ENCODE peak calls at places on chromosomes 16 and 17, in five cellular contexts. I is CD4-positive, alpha-beta T cell; U is GM19239; G is upper lobe of right lung; K is SW480. J is an unnamed sample.

GRCh38 chr16:46920402-46921068 is 36.4 kb downstream of the GPT2 start:
- DNase-seq in U (no peak), G (no peak), K (no peak), I (no peak), J (no peak)

GRCh38 chr17:67784364-67785121 is 40.8 kb upstream of the BPTF start:
- DNase-seq in K (no peak), U (no peak), I (no peak), G (no peak), J (no peak)

GRCh38 chr17:8518346-8518745 is 82.7 kb downstream of the NDEL1 start:
- DNase-seq in U (no peak), I (no peak), K (no peak), G (no peak), J (no peak)

GRCh38 chr17:27315322-27315721 is 21.4 kb downstream of the WSB1 start:
- DNase-seq in K (no peak), U (no peak), I (no peak), G (peak; percentile 77), J (no peak)

GRCh38 chr16:1424028-1424427 is 3.5 kb upstream of the UQCC4 start:
- DNase-seq in U (no peak), I (no peak), K (no peak), G (no peak), J (no peak)

GRCh38 chr16:28090646-28091377 is 27.3 kb upstream of the GSG1L start:
- DNase-seq in U (no peak), K (no peak), I (no peak), G (no peak), J (no peak)

GRCh38 chr17:49404371-49404770 is 10.3 kb downstream of the PHB1 start:
- DNase-seq in K (no peak), U (no peak), G (no peak), I (no peak), J (no peak)

GRCh38 chr16:53773150-53773846 is 69.3 kb downstream of the FTO start:
- DNase-seq in U (peak; percentile 7), I (no peak), G (no peak), K (peak; percentile 74), J (no peak)

GRCh38 chr17:55067697-55068439 is 99.3 kb downstream of the STXBP4 start:
- DNase-seq in U (no peak), I (no peak), K (peak; percentile 4), G (no peak), J (no peak)

GRCh38 chr16:74291577-74292208 is 4.9 kb upstream of the PSMD7 start:
- DNase-seq in K (no peak), I (no peak), U (no peak), G (no peak), J (no peak)

GRCh38 chr16:57235128-57236092 is 9.6 kb upstream of the ARL2BP start:
- DNase-seq in K (no peak), U (no peak), G (no peak), I (no peak), J (no peak)

GRCh38 chr17:10249271-10250010 is 51.0 kb upstream of the GAS7 start:
- DNase-seq in K (no peak), U (no peak), G (no peak), I (no peak), J (no peak)

GRCh38 chr17:73420897-73421296 is 109.1 kb upstream of the CDC42EP4 start:
- DNase-seq in I (no peak), G (no peak), U (no peak), K (no peak), J (no peak)

GRCh38 chr16:964696-965395 is 5.9 kb downstream of the LMF1 start:
- DNase-seq in K (no peak), G (peak; percentile 76), U (no peak), I (peak; percentile 70), J (no peak)

GRCh38 chr17:41486809-41487530 is 2.7 kb downstream of the KRT36 start:
- DNase-seq in G (peak; percentile 81), I (no peak), K (no peak), U (peak; percentile 28), J (no peak)

GRCh38 chr16:24758373-24758772 is 28.9 kb downstream of the TNRC6A start:
- DNase-seq in K (no peak), G (no peak), I (no peak), U (no peak), J (no peak)

GRCh38 chr16:49862694-49863093 is 6.8 kb upstream of the ZNF423 start:
- DNase-seq in I (no peak), U (no peak), K (no peak), G (no peak), J (no peak)

GRCh38 chr17:43608313-43608712 is 53.4 kb downstream of the MEOX1 start:
- DNase-seq in I (no peak), K (no peak), U (no peak), G (no peak), J (peak; percentile 30)

GRCh38 chr17:14080847-14081251 is 11.5 kb downstream of the COX10 start:
- DNase-seq in G (no peak), K (peak; percentile 33), I (no peak), U (no peak), J (no peak)

GRCh38 chr17:80660527-80661198 is 116.0 kb downstream of the RPTOR start:
- DNase-seq in G (no peak), U (no peak), I (no peak), K (no peak), J (no peak)

GRCh38 chr16:27264151-27264550 is 4.4 kb downstream of the NSMCE1 start:
- DNase-seq in G (no peak), U (no peak), K (peak; percentile 47), I (no peak), J (no peak)

GRCh38 chr17:82889496-82890338 is 49.9 kb upstream of the ZNF750 start:
- DNase-seq in G (peak; percentile 84), I (no peak), U (no peak), K (peak; percentile 41), J (no peak)

GRCh38 chr17:75440738-75441448 is 15.5 kb upstream of the TMEM94 start:
- DNase-seq in K (no peak), G (no peak), I (no peak), U (no peak), J (no peak)

GRCh38 chr17:43536236-43537088 is 9.7 kb downstream of the ETV4 start:
- DNase-seq in K (peak; percentile 78), U (no peak), G (no peak), I (no peak), J (no peak)

GRCh38 chr17:58289869-58290268 is 9.1 kb upstream of the MPO start:
- DNase-seq in U (no peak), I (no peak), K (peak; percentile 46), G (no peak), J (no peak)

GRCh38 chr17:59666235-59666634 is 41.0 kb downstream of the PTRH2 start:
- DNase-seq in I (no peak), K (no peak), U (no peak), G (no peak), J (no peak)

GRCh38 chr16:70715113-70715711 is 29.4 kb upstream of the MTSS2 start:
- DNase-seq in G (peak; percentile 82), U (no peak), I (no peak), K (no peak), J (peak; percentile 7)

GRCh38 chr17:31318298-31319190 is 2.9 kb downstream of the EVI2A start:
- DNase-seq in U (no peak), I (peak; percentile 36), K (no peak), G (no peak), J (peak; percentile 73)

GRCh38 chr17:78558181-78558850 is 18.9 kb downstream of the DNAH17 start:
- DNase-seq in I (no peak), K (peak; percentile 44), U (no peak), G (no peak), J (no peak)

GRCh38 chr16:57281791-57282190 is 2.7 kb downstream of the PLLP start:
- DNase-seq in I (no peak), K (no peak), G (no peak), U (no peak), J (no peak)

GRCh38 chr17:9971991-9972390 is 66.9 kb upstream of the RCVRN start:
- DNase-seq in G (peak; percentile 65), U (no peak), I (no peak), K (peak; percentile 26), J (no peak)